ENCODE peak calls at places on chromosomes 7 and 10, in eight cellular contexts. L is suprapubic skin; O is stimulated activated CD4-positive, alpha-beta T cell treated with anti-CD3 and anti-CD28 coated beads, Interleukin-1b, Interleukin-23, amount 100 ng/mL, for 24 hours; Y is EH; Z is mesenteric fat pad; E is activated naive CD4-positive, alpha-beta T cell treated with Interleukin-2 at 50 U/mL for 16 hours; V is activated CD4-positive, CD25-positive, alpha-beta regulatory T cell treated with anti-CD3 and anti-CD28 coated beads, Interleukin-2, amount 50 U/mL, for 16 hours; H is LoVo. D is an unnamed sample.

GRCh38 chr7:39488467-39489393 is 77.5 kb upstream of the YAE1 start:
- DNase-seq in L (no peak), O (no peak), Y (no peak), Z (no peak), E (no peak), V (no peak), H (no peak), D (no peak)

GRCh38 chr7:45359781-45360180 is 202.2 kb downstream of the RAMP3 start:
- DNase-seq in L (no peak), O (no peak), Y (no peak), Z (no peak), E (no peak), V (no peak), H (no peak), D (no peak)

GRCh38 chr7:132270517-132270916 is 305.8 kb downstream of the PLXNA4 start:
- DNase-seq in L (no peak), O (no peak), Y (peak), Z (no peak), E (no peak), V (no peak), H (peak), D (peak)

GRCh38 chr7:26291699-26292538 is at the start of gene SNX10:
- DNase-seq in L (no peak), O (peak), Y (no peak), Z (no peak), E (peak), V (peak), H (peak), D (peak)

GRCh38 chr7:55504093-55504859 is 68.0 kb downstream of the VOPP1 start:
- DNase-seq in L (no peak), O (no peak), Y (peak), Z (no peak), E (no peak), V (no peak), H (no peak), D (peak)

GRCh38 chr10:69809318-69809717 is 7.6 kb downstream of the COL13A1 start:
- DNase-seq in L (no peak), O (no peak), Y (no peak), Z (no peak), E (no peak), V (no peak), H (no peak), D (no peak)

GRCh38 chr10:123911866-123912265 is 20.3 kb upstream of the CPXM2 start:
- DNase-seq in L (no peak), O (no peak), Y (no peak), Z (no peak), E (no peak), V (no peak), H (no peak), D (no peak)

GRCh38 chr10:75959209-75959608 is 527.8 kb downstream of the LRMDA start:
- DNase-seq in L (no peak), O (no peak), Y (peak), Z (no peak), E (no peak), V (no peak), H (peak), D (peak)

GRCh38 chr7:127824682-127825081 is 172.7 kb downstream of the SND1 start:
- DNase-seq in L (no peak), O (no peak), Y (no peak), Z (no peak), E (no peak), V (no peak), H (no peak), D (no peak)

GRCh38 chr7:32500922-32501341 is 5.6 kb downstream of the AVL9 start:
- DNase-seq in L (no peak), O (no peak), Y (peak), Z (no peak), E (no peak), V (no peak), H (peak), D (peak)